ENCODE peak calls at places on chromosomes 7 and 10, in seven cellular contexts. N, I, W, S, P, H and G are unnamed samples.

GRCh38 chr10:27713906-27714305 is 31.7 kb downstream of the MKX start:
- DNase-seq in N (no peak), I (no peak), W (no peak), S (no peak), P (no peak), H (no peak), G (no peak)

GRCh38 chr7:69232445-69233376 is 365.6 kb upstream of the AUTS2 start:
- DNase-seq in N (no peak), I (no peak), W (peak; percentile 94), S (no peak), P (no peak), H (no peak), G (no peak)

GRCh38 chr7:22900101-22900500 is 77.5 kb upstream of the TOMM7 start:
- DNase-seq in N (no peak), I (no peak), W (no peak), S (no peak), P (no peak), H (no peak), G (no peak)

GRCh38 chr7:143314107-143314506 is 1.8 kb upstream of the CLCN1 start:
- DNase-seq in N (no peak), I (no peak), W (no peak), S (no peak), P (no peak), H (no peak), G (no peak)

GRCh38 chr10:58773942-58774341 is 261.3 kb downstream of the BICC1 start:
- DNase-seq in N (no peak), I (no peak), W (no peak), S (no peak), P (no peak), H (no peak), G (no peak)

GRCh38 chr7:36570508-36571219 is 153.6 kb downstream of the AOAH start:
- DNase-seq in N (no peak), I (no peak), W (no peak), S (no peak), P (no peak), H (no peak), G (no peak)

GRCh38 chr10:17289763-17290162 is 61.7 kb downstream of the VIM start:
- DNase-seq in N (no peak), I (no peak), W (no peak), S (no peak), P (no peak), H (no peak), G (no peak)

GRCh38 chr10:63115732-63116383 is 17.3 kb upstream of the NRBF2 start:
- DNase-seq in N (peak; percentile 82), I (peak; percentile 94), W (no peak), S (peak; percentile 18), P (peak; percentile 72), H (no peak), G (no peak)

GRCh38 chr10:28984431-28984830 is 304.4 kb upstream of the LYZL1 start:
- DNase-seq in N (peak; percentile 89), I (peak; percentile 86), W (peak; percentile 53), S (peak; percentile 93), P (peak; percentile 81), H (peak; percentile 27), G (no peak)

GRCh38 chr7:102892631-102893278 is 20.0 kb upstream of the LRRC17 start:
- DNase-seq in N (no peak), I (no peak), W (no peak), S (peak; percentile 58), P (no peak), H (no peak), G (no peak)

GRCh38 chr7:122298131-122298530 is 6.4 kb downstream of the FEZF1 start:
- DNase-seq in N (no peak), I (no peak), W (no peak), S (no peak), P (no peak), H (no peak), G (no peak)

GRCh38 chr7:128836729-128837348 is 6.6 kb downstream of the FLNC start:
- DNase-seq in N (no peak), I (no peak), W (no peak), S (no peak), P (no peak), H (no peak), G (no peak)

DNA sequence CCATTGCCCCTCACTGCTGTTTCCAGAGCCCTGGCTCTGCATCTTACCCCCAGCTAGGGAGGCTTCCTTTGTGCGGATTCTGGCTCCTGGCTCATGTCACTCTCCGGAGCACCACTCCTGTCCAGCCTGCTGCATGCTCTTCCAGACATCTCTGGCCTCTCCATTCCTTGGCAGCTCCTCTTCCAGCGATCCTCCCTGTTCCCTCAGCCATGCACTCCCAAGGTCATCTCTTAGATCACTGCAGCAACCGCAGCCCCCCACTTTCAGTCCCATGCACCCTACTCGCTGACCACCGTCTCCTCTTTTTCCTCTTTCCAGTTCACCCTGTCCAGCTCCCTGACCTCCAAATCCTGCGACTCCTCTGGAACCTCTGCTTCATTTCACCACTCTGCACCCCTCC is 6.9 kb upstream of the SMARCD3 start:
- DNase-seq in N (no peak), I (no peak), W (no peak), S (no peak), P (no peak), H (no peak), G (no peak)
- H3K27me3 ChIP-seq in N (peaks cover 6% of the 10 kb centered on the region), I (peaks cover 6% of the 10 kb centered on the region), W (no peaks in the 10 kb centered on the region), S (peaks cover 2% of the 10 kb centered on the region), P (no peaks in the 10 kb centered on the region), H (peaks cover 28% of the 10 kb centered on the region), G (peaks cover 29% of the 10 kb centered on the region)

GRCh38 chr10:104424719-104425118 is 71.1 kb downstream of the CFAP58 start:
- DNase-seq in N (no peak), I (no peak), W (no peak), S (no peak), P (no peak), H (no peak), G (no peak)
- H3K27ac ChIP-seq in N (no peak overlapping the region), I (no peak overlapping the region), W (no peak overlapping the region), S (no peak overlapping the region), P (no peak overlapping the region), H (no peak overlapping the region), G (no peak overlapping the region)

GRCh38 chr7:134554417-134554966 is 5.6 kb downstream of the AKR1B15 start:
- DNase-seq in N (no peak), I (no peak), W (no peak), S (no peak), P (no peak), H (no peak), G (no peak)

GRCh38 chr7:134552105-134552504 is 3.2 kb downstream of the AKR1B15 start:
- DNase-seq in N (no peak), I (no peak), W (peak; percentile 73), S (no peak), P (no peak), H (no peak), G (no peak)

GRCh38 chr7:134557391-134557790 is 8.5 kb downstream of the AKR1B15 start:
- DNase-seq in N (no peak), I (no peak), W (no peak), S (no peak), P (no peak), H (no peak), G (no peak)

GRCh38 chr7:134558370-134558769 is 9.5 kb downstream of the AKR1B15 start:
- DNase-seq in N (no peak), I (no peak), W (no peak), S (no peak), P (no peak), H (no peak), G (no peak)

DNA sequence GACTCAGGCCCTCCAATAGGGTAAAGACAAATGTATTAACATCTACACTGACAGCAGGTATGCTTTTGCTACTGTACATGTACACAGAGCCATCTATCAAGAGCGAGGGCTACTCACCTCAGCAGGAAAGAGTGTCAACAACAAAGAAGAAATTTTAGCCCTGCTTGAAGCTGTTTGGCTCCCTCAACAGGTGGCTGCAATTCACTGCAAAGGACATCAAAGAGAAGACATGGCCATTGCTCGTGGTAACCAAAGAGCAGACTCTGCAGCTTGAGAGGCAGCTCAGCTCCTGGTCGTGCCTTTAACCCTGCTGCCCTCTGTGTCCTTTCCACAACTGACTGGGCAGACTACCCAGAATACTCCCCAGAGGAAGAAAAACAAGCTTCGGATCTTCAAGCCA is 5.1 kb downstream of the AKR1B15 start:
- DNase-seq in N (no peak), I (no peak), W (peak; percentile 68), S (no peak), P (no peak), H (no peak), G (no peak)
- TF ChIP-seq CTCF in N (peak; percentile 14), I (no peak), W (peak; percentile 72), S (peak; percentile 10), P (no peak), H (no peak), G (no peak)

DNA sequence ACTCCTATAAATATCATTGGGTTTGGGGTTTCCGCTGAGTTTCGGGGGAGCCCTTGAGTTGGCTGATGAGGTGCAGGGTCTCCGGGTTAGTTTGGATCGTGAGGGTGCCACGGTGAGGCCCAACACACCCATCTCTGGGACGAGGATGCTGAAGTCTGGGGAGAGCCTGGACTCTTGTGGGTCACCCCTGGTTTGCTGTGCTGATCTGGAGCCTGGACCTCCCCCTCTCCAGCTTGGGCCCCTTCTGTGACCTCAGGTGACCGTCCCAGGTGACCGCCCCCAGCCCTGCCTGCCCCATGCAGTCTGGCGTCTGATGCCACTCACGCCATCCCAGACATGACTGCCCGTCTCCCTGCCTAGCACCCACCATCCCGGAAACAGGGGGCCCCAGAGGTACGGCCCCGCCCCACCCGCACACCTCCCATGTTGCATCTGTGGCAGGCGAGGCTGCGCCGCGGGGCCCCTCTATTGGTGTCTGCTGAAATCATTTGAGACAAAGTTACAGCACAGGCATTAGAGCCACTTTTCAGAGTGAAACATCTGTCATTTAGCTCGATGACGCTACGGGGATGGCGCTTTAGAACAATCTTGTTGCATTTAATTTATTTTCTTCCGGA is 21.0 kb downstream of the UNCX start:
- DNase-seq in N (peak; percentile 5), I (no peak), W (no peak), S (no peak), P (no peak), H (no peak), G (no peak)
- H3K27me3 ChIP-seq in N (peaks cover 13% of the 10 kb centered on the region), I (peaks cover 98% of the 10 kb centered on the region), W (peaks cover 41% of the 10 kb centered on the region), S (peaks cover 15% of the 10 kb centered on the region), P (peaks cover 41% of the 10 kb centered on the region), H (peaks cover 80% of the 10 kb centered on the region), G (peaks cover 66% of the 10 kb centered on the region)

GRCh38 chr10:96046546-96046945 is 3.2 kb downstream of the CCNJ start:
- DNase-seq in N (no peak), I (no peak), W (no peak), S (peak; percentile 36), P (no peak), H (no peak), G (no peak)

GRCh38 chr10:96043895-96044580 is 655 bp downstream of the CCNJ start:
- DNase-seq in N (peak; percentile 55), I (peak; percentile 26), W (peak; percentile 84), S (peak; percentile 50), P (peak; percentile 29), H (no peak), G (peak; percentile 36)

GRCh38 chr10:96044686-96045085 is 1.3 kb downstream of the CCNJ start:
- DNase-seq in N (no peak), I (no peak), W (no peak), S (peak; percentile 54), P (no peak), H (no peak), G (no peak)

GRCh38 chr10:96049340-96049739 is 6.0 kb downstream of the CCNJ start:
- DNase-seq in N (no peak), I (no peak), W (no peak), S (no peak), P (no peak), H (no peak), G (no peak)

GRCh38 chr10:96047004-96047649 is 3.7 kb downstream of the CCNJ start:
- DNase-seq in N (no peak), I (no peak), W (no peak), S (peak; percentile 49), P (no peak), H (no peak), G (no peak)
- H3K27ac ChIP-seq in N (no peak overlapping the region), I (no peak overlapping the region), W (no peak overlapping the region), S (no peak overlapping the region), P (no peak overlapping the region), H (no peak overlapping the region), G (no peak overlapping the region)